ENCODE peak calls at places on chromosome 14, in five cellular contexts. One of them, this sample, is unnamed.

GRCh38 chr14:104447750-104448149 is 131.8 kb upstream of the C14orf180 start:
- DNase-seq in naive thymus-derived CD4-positive, alpha-beta T cell: no peak
- DNase-seq in germinal center: no peak
- DNase-seq in cerebellar cortex: no peak
- DNase-seq in left ventricle myocardium inferior: no peak
- DNase-seq in this sample: no peak

GRCh38 chr14:51430079-51430478 is 190.0 kb downstream of the TMX1 start:
- DNase-seq in naive thymus-derived CD4-positive, alpha-beta T cell: no peak
- DNase-seq in germinal center: no peak
- DNase-seq in cerebellar cortex: no peak
- DNase-seq in left ventricle myocardium inferior: no peak
- DNase-seq in this sample: no peak

GRCh38 chr14:32657081-32657480 is 281.6 kb upstream of the NPAS3 start:
- DNase-seq in left ventricle myocardium inferior: no peak
- DNase-seq in germinal center: no peak
- DNase-seq in cerebellar cortex: peak
- DNase-seq in naive thymus-derived CD4-positive, alpha-beta T cell: no peak
- DNase-seq in this sample: peak

GRCh38 chr14:42872775-42873174 is 1266.1 kb downstream of the LRFN5 start:
- DNase-seq in naive thymus-derived CD4-positive, alpha-beta T cell: no peak
- DNase-seq in germinal center: no peak
- DNase-seq in cerebellar cortex: no peak
- DNase-seq in left ventricle myocardium inferior: no peak
- DNase-seq in this sample: no peak

GRCh38 chr14:38409081-38409705 is 153.3 kb upstream of the CLEC14A start:
- DNase-seq in left ventricle myocardium inferior: no peak
- DNase-seq in germinal center: no peak
- DNase-seq in naive thymus-derived CD4-positive, alpha-beta T cell: no peak
- DNase-seq in cerebellar cortex: no peak
- DNase-seq in this sample: no peak

GRCh38 chr14:83007641-83008237 is 1474.1 kb upstream of the SEL1L start:
- DNase-seq in cerebellar cortex: no peak
- DNase-seq in naive thymus-derived CD4-positive, alpha-beta T cell: no peak
- DNase-seq in left ventricle myocardium inferior: no peak
- DNase-seq in germinal center: no peak
- DNase-seq in this sample: no peak

GRCh38 chr14:106286697-106287290 is 760.4 kb downstream of the TMEM121 start:
- DNase-seq in naive thymus-derived CD4-positive, alpha-beta T cell: peak
- DNase-seq in left ventricle myocardium inferior: no peak
- DNase-seq in cerebellar cortex: no peak
- DNase-seq in germinal center: peak
- DNase-seq in this sample: peak

GRCh38 chr14:75514673-75515630 is 7.3 kb upstream of the BATF start:
- DNase-seq in cerebellar cortex: no peak
- DNase-seq in left ventricle myocardium inferior: peak
- DNase-seq in germinal center: peak
- DNase-seq in naive thymus-derived CD4-positive, alpha-beta T cell: peak
- DNase-seq in this sample: peak

GRCh38 chr14:67882973-67883372 is 63.4 kb downstream of the RAD51B start:
- DNase-seq in naive thymus-derived CD4-positive, alpha-beta T cell: no peak
- DNase-seq in cerebellar cortex: no peak
- DNase-seq in left ventricle myocardium inferior: no peak
- DNase-seq in germinal center: no peak
- DNase-seq in this sample: no peak

GRCh38 chr14:64209428-64210165 is 84.6 kb downstream of the ESR2 start:
- DNase-seq in naive thymus-derived CD4-positive, alpha-beta T cell: no peak
- DNase-seq in left ventricle myocardium inferior: peak
- DNase-seq in germinal center: no peak
- DNase-seq in cerebellar cortex: peak
- DNase-seq in this sample: peak

GRCh38 chr14:84483072-84483410 is 1046.9 kb upstream of the FLRT2 start:
- DNase-seq in left ventricle myocardium inferior: no peak
- DNase-seq in germinal center: no peak
- DNase-seq in naive thymus-derived CD4-positive, alpha-beta T cell: no peak
- DNase-seq in cerebellar cortex: no peak
- DNase-seq in this sample: no peak

GRCh38 chr14:52268191-52269061 is 928 bp downstream of the PTGDR start:
- DNase-seq in germinal center: no peak
- DNase-seq in left ventricle myocardium inferior: no peak
- DNase-seq in cerebellar cortex: no peak
- DNase-seq in naive thymus-derived CD4-positive, alpha-beta T cell: no peak
- DNase-seq in this sample: no peak

GRCh38 chr14:91396959-91397815 is 20.4 kb downstream of the CCDC88C start:
- DNase-seq in left ventricle myocardium inferior: no peak
- DNase-seq in germinal center: peak
- DNase-seq in naive thymus-derived CD4-positive, alpha-beta T cell: peak
- DNase-seq in cerebellar cortex: no peak
- DNase-seq in this sample: peak

GRCh38 chr14:96194657-96195431 is 9.8 kb upstream of the BDKRB2 start:
- DNase-seq in germinal center: no peak
- DNase-seq in naive thymus-derived CD4-positive, alpha-beta T cell: no peak
- DNase-seq in left ventricle myocardium inferior: no peak
- DNase-seq in cerebellar cortex: no peak
- DNase-seq in this sample: peak

This sample was measured in GM10248.